ENCODE peak calls at places on chromosomes 4 and X, in nine cellular contexts. P is immature natural killer cell; R is fibroblast of the aortic adventitia; K is HTR-8/SVneo; G is HL-60; D is HuH-7; X is Daoy; Q is NCI-H1105; E is stimulated activated CD8-positive, alpha-beta memory T cell treated with anti-CD3 and anti-CD28 coated beads, Interleukin-7, amount 100 ng/mL, for 1 hour. M is an unnamed sample.

GRCh38 chr4:184599492-184600135 is 49.6 kb downstream of the CASP3 start:
- DNase-seq in P (no peak), R (peak), K (no peak), G (no peak), D (no peak), X (peak), Q (no peak), E (no peak), M (peak)

GRCh38 chr4:8227771-8228318 is 28.8 kb downstream of the SH3TC1 start:
- DNase-seq in P (no peak), R (no peak), K (no peak), G (no peak), D (no peak), X (no peak), Q (no peak), E (no peak), M (no peak)

GRCh38 chrX:16552546-16552945 is 97.4 kb upstream of the S100G start:
- DNase-seq in P (no peak), R (peak), K (peak), G (no peak), D (no peak), X (no peak), Q (no peak), E (no peak), M (peak)

GRCh38 chr4:113397114-113397701 is 347.8 kb downstream of the ANK2 start:
- DNase-seq in P (no peak), R (peak), K (no peak), G (no peak), D (no peak), X (no peak), Q (no peak), E (no peak), M (peak)

GRCh38 chrX:120311632-120312000 is 355 bp upstream of the TMEM255A start:
- DNase-seq in P (no peak), R (no peak), K (no peak), G (no peak), D (no peak), X (peak), Q (peak), E (no peak), M (no peak)

GRCh38 chr4:59881632-59882031 is 1318.5 kb upstream of the ADGRL3 start:
- DNase-seq in P (no peak), R (no peak), K (no peak), G (no peak), D (no peak), X (no peak), Q (no peak), E (no peak), M (no peak)

GRCh38 chr4:183388777-183389176 is 55.7 kb upstream of the CDKN2AIP start:
- DNase-seq in P (no peak), R (no peak), K (no peak), G (no peak), D (no peak), X (no peak), Q (no peak), E (no peak), M (no peak)

GRCh38 chrX:65034292-65034640 is 58.0 kb upstream of the ZC4H2 start:
- DNase-seq in P (no peak), R (no peak), K (no peak), G (no peak), D (no peak), X (no peak), Q (no peak), E (no peak), M (no peak)

GRCh38 chr4:21802406-21802805 is 146.2 kb downstream of the KCNIP4 start:
- DNase-seq in P (no peak), R (peak), K (peak), G (no peak), D (no peak), X (no peak), Q (no peak), E (no peak), M (peak)

GRCh38 chrX:51461053-51462050 is 35.0 kb downstream of the NUDT11 start:
- DNase-seq in P (peak), R (peak), K (peak), G (no peak), D (no peak), X (peak), Q (no peak), E (no peak), M (peak)

GRCh38 chr4:7059673-7060072 is 8.2 kb downstream of the GRPEL1 start:
- DNase-seq in P (no peak), R (no peak), K (no peak), G (peak), D (no peak), X (no peak), Q (no peak), E (no peak), M (no peak)